ENCODE peak calls at places on chromosomes 1 and 21, in four cellular contexts. T, N, C and Z are unnamed samples.
A peak's percentile ranks its signal among the peaks of the same experiment; 100 is the strongest.

GRCh38 chr1:71312545-71312944 is 231.7 kb upstream of the ZRANB2 start:
- DNase-seq in N (no peak), T (no peak), C (no peak), Z (no peak)

GRCh38 chr1:6093061-6093460 is 47.4 kb downstream of the KCNAB2 start:
- DNase-seq in N (no peak), T (no peak), C (no peak), Z (no peak)

GRCh38 chr1:76901158-76901767 is 34.0 kb downstream of the ST6GALNAC5 start:
- DNase-seq in T (peak; percentile 46), C (peak; percentile 9), N (peak; percentile 57), Z (peak; percentile 35)

GRCh38 chr21:32386195-32386870 is 6.5 kb downstream of the URB1 start:
- DNase-seq in N (no peak), T (no peak), C (no peak), Z (peak; percentile 35)

GRCh38 chr1:63042278-63042677 is 258.3 kb downstream of the ATG4C start:
- DNase-seq in C (no peak), N (no peak), T (no peak), Z (no peak)

GRCh38 chr1:15295676-15296075 is 48.7 kb downstream of the FHAD1 start:
- DNase-seq in T (no peak), C (no peak), N (no peak), Z (no peak)

GRCh38 chr1:231139659-231140650 is 21.9 kb upstream of the TRIM67 start:
- DNase-seq in C (no peak), N (no peak), T (peak; percentile 16), Z (peak; percentile 88)

GRCh38 chr21:35319684-35320083 is 270.6 kb upstream of the RUNX1 start:
- DNase-seq in N (no peak), T (no peak), C (no peak), Z (no peak)

GRCh38 chr1:47348246-47348645 is 14.7 kb downstream of the CMPK1 start:
- DNase-seq in T (no peak), C (no peak), N (no peak), Z (no peak)

GRCh38 chr1:109924316-109924715 is 13.7 kb downstream of the CSF1 start:
- DNase-seq in N (no peak), C (no peak), T (no peak), Z (no peak)

GRCh38 chr21:10641107-10641506 is 119.7 kb downstream of the TPTE start:
- DNase-seq in T (no peak), C (no peak), N (no peak), Z (no peak)

GRCh38 chr1:172255223-172255560 is 165.3 kb upstream of the C1orf105 start:
- DNase-seq in C (no peak), T (no peak), N (no peak), Z (peak; percentile 8)

GRCh38 chr1:211237579-211237978 is 21.6 kb upstream of the RCOR3 start:
- DNase-seq in C (no peak), T (no peak), N (no peak), Z (no peak)

GRCh38 chr1:246040200-246040890 is 466.7 kb downstream of the SMYD3 start:
- DNase-seq in T (no peak), N (no peak), C (no peak), Z (no peak)

GRCh38 chr1:218374972-218375371 is 29.8 kb downstream of the TGFB2 start:
- DNase-seq in C (no peak), N (no peak), T (no peak), Z (no peak)

GRCh38 chr1:167933779-167934178 is 2.7 kb upstream of the DCAF6 start:
- DNase-seq in C (no peak), N (no peak), T (no peak), Z (no peak)
- H3K4me2 ChIP-seq in C (peak overlapping the region; percentile 75), N (peak overlapping the region; percentile 98), T (peak overlapping the region; percentile 90), Z (peak overlapping the region; percentile 95)

DNA sequence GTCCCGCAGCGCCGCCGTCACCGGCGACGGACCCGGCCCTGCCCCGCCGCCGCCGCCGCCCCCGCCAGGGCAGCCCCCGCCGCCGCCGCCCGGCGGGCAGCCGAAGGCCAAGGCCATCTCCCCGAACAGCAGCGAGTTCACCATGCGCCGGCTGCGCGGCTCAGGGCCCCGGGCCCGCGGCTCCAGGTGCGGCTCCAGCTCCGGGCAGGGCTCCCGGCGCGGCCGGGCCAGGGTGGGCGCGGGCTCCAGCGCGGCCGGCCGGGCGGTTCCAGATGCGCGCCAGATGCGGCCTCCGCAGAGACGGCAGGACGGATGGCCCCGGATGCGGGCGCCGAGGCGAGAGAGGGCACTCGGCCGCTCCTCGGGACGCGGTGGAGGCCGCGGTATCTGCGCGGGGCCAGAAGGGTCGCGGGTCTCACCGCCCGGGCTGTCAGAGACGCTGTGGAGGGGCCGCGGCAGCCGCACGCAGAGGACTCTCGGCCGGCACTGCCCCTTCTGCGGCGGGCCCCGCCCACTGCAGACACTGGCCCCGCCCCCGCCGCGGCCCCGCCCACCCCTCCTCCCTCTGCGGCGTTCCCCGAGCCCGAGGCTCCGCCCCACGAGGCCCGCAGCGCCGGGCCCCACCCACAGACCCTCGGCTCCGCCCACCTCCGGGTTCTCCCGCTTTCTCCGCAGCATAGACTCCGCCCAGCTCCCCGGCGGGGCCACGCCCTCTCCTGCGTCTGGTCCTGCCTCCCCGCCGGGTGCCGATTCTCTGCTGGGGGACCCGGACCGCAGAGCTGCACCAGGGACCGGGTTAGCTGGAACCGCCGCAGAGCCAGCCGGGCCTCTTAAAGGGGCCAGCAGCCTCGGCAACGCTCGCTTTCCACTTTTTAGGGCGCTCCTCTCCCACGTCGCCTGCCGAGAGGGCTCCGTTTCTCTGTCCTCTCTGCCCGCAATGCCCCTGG is at the start of gene IFFO2:
- DNase-seq in C (peak; percentile 34), N (peak; percentile 95), T (peak; percentile 85), Z (peak; percentile 92)
- TF ChIP-seq ESRRA in C (no peak), N (no peak), T (no peak), Z (no peak)

GRCh38 chr1:45554198-45554597 is 3.6 kb downstream of the AKR1A1 start:
- DNase-seq in N (no peak), C (no peak), T (peak; percentile 39), Z (no peak)
- H3K4me2 ChIP-seq in N (no peak overlapping the region), C (no peak overlapping the region), T (peak overlapping the region; percentile 20), Z (peak overlapping the region; percentile 38)

DNA sequence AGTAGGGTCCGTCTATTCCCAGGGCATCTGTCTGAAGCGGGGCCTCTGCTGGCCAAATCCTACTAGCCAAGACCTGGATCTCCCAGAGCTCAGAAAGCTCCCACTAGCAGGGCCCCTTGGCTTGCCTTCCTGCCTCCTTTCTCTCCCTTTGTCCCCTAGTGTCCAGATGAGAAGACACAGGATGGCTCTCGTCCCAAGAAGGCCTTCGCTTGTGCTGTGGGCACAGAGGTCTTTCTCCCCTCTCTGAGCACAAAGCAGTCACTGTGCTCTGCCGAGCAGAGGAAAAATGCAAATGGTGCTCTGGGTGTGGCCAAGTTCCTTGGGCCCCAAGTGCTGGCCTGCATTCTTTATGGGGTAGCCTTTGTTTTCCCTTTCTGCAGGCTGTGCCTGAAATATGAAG is 13.0 kb upstream of the GPR137B start:
- DNase-seq in T (no peak), C (no peak), N (no peak), Z (no peak)
- TF ChIP-seq ESRRA in T (no peak), C (no peak), N (no peak), Z (no peak)

GRCh38 chr1:29237906-29238600 is 1.7 kb downstream of the PTPRU start:
- DNase-seq in C (no peak), T (peak; percentile 34), N (no peak), Z (no peak)

GRCh38 chr1:29239142-29239541 is 2.8 kb downstream of the PTPRU start:
- DNase-seq in C (no peak), N (no peak), T (peak; percentile 86), Z (peak; percentile 55)

GRCh38 chr1:29236993-29237905 is 927 bp downstream of the PTPRU start:
- DNase-seq in T (peak; percentile 34), C (no peak), N (no peak), Z (no peak)

GRCh38 chr1:29240400-29240837 is 4.1 kb downstream of the PTPRU start:
- DNase-seq in C (no peak), T (no peak), N (no peak), Z (no peak)

GRCh38 chr1:29238601-29238964 is 2.3 kb downstream of the PTPRU start:
- DNase-seq in T (peak; percentile 25), N (no peak), C (no peak), Z (no peak)
- H3K4me2 ChIP-seq in T (peak overlapping the region; percentile 98), N (no peak overlapping the region), C (no peak overlapping the region), Z (peak overlapping the region; percentile 100)